ENCODE peak calls at places on chromosome 10, in eight cellular contexts. One of them, this sample, is unnamed.

GRCh38 chr10:87916515-87916914 is 53.1 kb downstream of the PTEN start:
- DNase-seq in Calu3: no peak
- DNase-seq in cerebellum: no peak
- DNase-seq in activated naive CD8-positive, alpha-beta T cell treated with anti-CD3 and anti-CD28 coated beads, Interleukin-2, amount 10 ng/mL, durations not matched to agents 7 days and 5 days: no peak
- DNase-seq in stimulated activated CD4-positive, alpha-beta T cell treated with anti-CD3 and anti-CD28 coated beads, Interleukin-1b, Interleukin-23, amount 100 ng/mL, for 1 hour: no peak
- DNase-seq in EL: no peak
- DNase-seq in left ventricle myocardium inferior: no peak
- DNase-seq in stimulated activated effector memory CD8-positive, alpha-beta T cell treated with anti-CD3 and anti-CD28 coated beads, Interleukin-12 subunit alpha, Interleukin-12 subunit beta, amount 100 ng/mL, for 72 hours: no peak
- DNase-seq in this sample: peak

GRCh38 chr10:35903021-35903420 is 260.9 kb upstream of the FZD8 start:
- DNase-seq in Calu3: no peak
- DNase-seq in activated naive CD8-positive, alpha-beta T cell treated with anti-CD3 and anti-CD28 coated beads, Interleukin-2, amount 10 ng/mL, durations not matched to agents 7 days and 5 days: no peak
- DNase-seq in left ventricle myocardium inferior: no peak
- DNase-seq in stimulated activated effector memory CD8-positive, alpha-beta T cell treated with anti-CD3 and anti-CD28 coated beads, Interleukin-12 subunit alpha, Interleukin-12 subunit beta, amount 100 ng/mL, for 72 hours: no peak
- DNase-seq in stimulated activated CD4-positive, alpha-beta T cell treated with anti-CD3 and anti-CD28 coated beads, Interleukin-1b, Interleukin-23, amount 100 ng/mL, for 1 hour: no peak
- DNase-seq in EL: no peak
- DNase-seq in cerebellum: no peak
- DNase-seq in this sample: no peak

GRCh38 chr10:19791032-19791431 is 25.2 kb upstream of the PLXDC2 start:
- DNase-seq in Calu3: no peak
- DNase-seq in stimulated activated effector memory CD8-positive, alpha-beta T cell treated with anti-CD3 and anti-CD28 coated beads, Interleukin-12 subunit alpha, Interleukin-12 subunit beta, amount 100 ng/mL, for 72 hours: no peak
- DNase-seq in activated naive CD8-positive, alpha-beta T cell treated with anti-CD3 and anti-CD28 coated beads, Interleukin-2, amount 10 ng/mL, durations not matched to agents 7 days and 5 days: no peak
- DNase-seq in EL: no peak
- DNase-seq in stimulated activated CD4-positive, alpha-beta T cell treated with anti-CD3 and anti-CD28 coated beads, Interleukin-1b, Interleukin-23, amount 100 ng/mL, for 1 hour: no peak
- DNase-seq in left ventricle myocardium inferior: no peak
- DNase-seq in cerebellum: no peak
- DNase-seq in this sample: no peak

GRCh38 chr10:83917519-83918506 is 221.5 kb upstream of the GHITM start:
- DNase-seq in EL: no peak
- DNase-seq in stimulated activated CD4-positive, alpha-beta T cell treated with anti-CD3 and anti-CD28 coated beads, Interleukin-1b, Interleukin-23, amount 100 ng/mL, for 1 hour: no peak
- DNase-seq in Calu3: no peak
- DNase-seq in stimulated activated effector memory CD8-positive, alpha-beta T cell treated with anti-CD3 and anti-CD28 coated beads, Interleukin-12 subunit alpha, Interleukin-12 subunit beta, amount 100 ng/mL, for 72 hours: no peak
- DNase-seq in left ventricle myocardium inferior: peak
- DNase-seq in activated naive CD8-positive, alpha-beta T cell treated with anti-CD3 and anti-CD28 coated beads, Interleukin-2, amount 10 ng/mL, durations not matched to agents 7 days and 5 days: no peak
- DNase-seq in cerebellum: no peak
- DNase-seq in this sample: no peak

GRCh38 chr10:121073743-121074142 is 222.6 kb downstream of the WDR11 start:
- DNase-seq in cerebellum: no peak
- DNase-seq in activated naive CD8-positive, alpha-beta T cell treated with anti-CD3 and anti-CD28 coated beads, Interleukin-2, amount 10 ng/mL, durations not matched to agents 7 days and 5 days: no peak
- DNase-seq in Calu3: no peak
- DNase-seq in left ventricle myocardium inferior: no peak
- DNase-seq in stimulated activated effector memory CD8-positive, alpha-beta T cell treated with anti-CD3 and anti-CD28 coated beads, Interleukin-12 subunit alpha, Interleukin-12 subunit beta, amount 100 ng/mL, for 72 hours: no peak
- DNase-seq in EL: no peak
- DNase-seq in stimulated activated CD4-positive, alpha-beta T cell treated with anti-CD3 and anti-CD28 coated beads, Interleukin-1b, Interleukin-23, amount 100 ng/mL, for 1 hour: no peak
- DNase-seq in this sample: no peak

GRCh38 chr10:121579656-121580055 is 18.6 kb downstream of the FGFR2 start:
- DNase-seq in cerebellum: no peak
- DNase-seq in Calu3: peak
- DNase-seq in left ventricle myocardium inferior: no peak
- DNase-seq in stimulated activated CD4-positive, alpha-beta T cell treated with anti-CD3 and anti-CD28 coated beads, Interleukin-1b, Interleukin-23, amount 100 ng/mL, for 1 hour: no peak
- DNase-seq in EL: no peak
- DNase-seq in activated naive CD8-positive, alpha-beta T cell treated with anti-CD3 and anti-CD28 coated beads, Interleukin-2, amount 10 ng/mL, durations not matched to agents 7 days and 5 days: no peak
- DNase-seq in stimulated activated effector memory CD8-positive, alpha-beta T cell treated with anti-CD3 and anti-CD28 coated beads, Interleukin-12 subunit alpha, Interleukin-12 subunit beta, amount 100 ng/mL, for 72 hours: no peak
- DNase-seq in this sample: no peak

GRCh38 chr10:126734957-126735356 is 64.5 kb upstream of the C10orf90 start:
- DNase-seq in stimulated activated CD4-positive, alpha-beta T cell treated with anti-CD3 and anti-CD28 coated beads, Interleukin-1b, Interleukin-23, amount 100 ng/mL, for 1 hour: no peak
- DNase-seq in left ventricle myocardium inferior: no peak
- DNase-seq in stimulated activated effector memory CD8-positive, alpha-beta T cell treated with anti-CD3 and anti-CD28 coated beads, Interleukin-12 subunit alpha, Interleukin-12 subunit beta, amount 100 ng/mL, for 72 hours: no peak
- DNase-seq in EL: no peak
- DNase-seq in Calu3: no peak
- DNase-seq in cerebellum: no peak
- DNase-seq in activated naive CD8-positive, alpha-beta T cell treated with anti-CD3 and anti-CD28 coated beads, Interleukin-2, amount 10 ng/mL, durations not matched to agents 7 days and 5 days: no peak
- DNase-seq in this sample: no peak

GRCh38 chr10:18140149-18140956 is at the start of gene CACNB2:
- DNase-seq in left ventricle myocardium inferior: peak
- DNase-seq in Calu3: no peak
- DNase-seq in stimulated activated CD4-positive, alpha-beta T cell treated with anti-CD3 and anti-CD28 coated beads, Interleukin-1b, Interleukin-23, amount 100 ng/mL, for 1 hour: no peak
- DNase-seq in stimulated activated effector memory CD8-positive, alpha-beta T cell treated with anti-CD3 and anti-CD28 coated beads, Interleukin-12 subunit alpha, Interleukin-12 subunit beta, amount 100 ng/mL, for 72 hours: no peak
- DNase-seq in cerebellum: peak
- DNase-seq in EL: peak
- DNase-seq in activated naive CD8-positive, alpha-beta T cell treated with anti-CD3 and anti-CD28 coated beads, Interleukin-2, amount 10 ng/mL, durations not matched to agents 7 days and 5 days: peak
- DNase-seq in this sample: peak

GRCh38 chr10:12299222-12299973 is 49.9 kb upstream of the CAMK1D start:
- DNase-seq in cerebellum: no peak
- DNase-seq in EL: no peak
- DNase-seq in stimulated activated CD4-positive, alpha-beta T cell treated with anti-CD3 and anti-CD28 coated beads, Interleukin-1b, Interleukin-23, amount 100 ng/mL, for 1 hour: no peak
- DNase-seq in stimulated activated effector memory CD8-positive, alpha-beta T cell treated with anti-CD3 and anti-CD28 coated beads, Interleukin-12 subunit alpha, Interleukin-12 subunit beta, amount 100 ng/mL, for 72 hours: no peak
- DNase-seq in left ventricle myocardium inferior: no peak
- DNase-seq in activated naive CD8-positive, alpha-beta T cell treated with anti-CD3 and anti-CD28 coated beads, Interleukin-2, amount 10 ng/mL, durations not matched to agents 7 days and 5 days: no peak
- DNase-seq in Calu3: peak
- DNase-seq in this sample: no peak

GRCh38 chr10:112558476-112559166 is 111.6 kb downstream of the VTI1A start:
- DNase-seq in stimulated activated effector memory CD8-positive, alpha-beta T cell treated with anti-CD3 and anti-CD28 coated beads, Interleukin-12 subunit alpha, Interleukin-12 subunit beta, amount 100 ng/mL, for 72 hours: no peak
- DNase-seq in activated naive CD8-positive, alpha-beta T cell treated with anti-CD3 and anti-CD28 coated beads, Interleukin-2, amount 10 ng/mL, durations not matched to agents 7 days and 5 days: no peak
- DNase-seq in left ventricle myocardium inferior: no peak
- DNase-seq in EL: no peak
- DNase-seq in cerebellum: no peak
- DNase-seq in Calu3: no peak
- DNase-seq in stimulated activated CD4-positive, alpha-beta T cell treated with anti-CD3 and anti-CD28 coated beads, Interleukin-1b, Interleukin-23, amount 100 ng/mL, for 1 hour: no peak
- DNase-seq in this sample: no peak

GRCh38 chr10:47165711-47166404 is 134.1 kb upstream of the GDF10 start:
- DNase-seq in activated naive CD8-positive, alpha-beta T cell treated with anti-CD3 and anti-CD28 coated beads, Interleukin-2, amount 10 ng/mL, durations not matched to agents 7 days and 5 days: peak
- DNase-seq in stimulated activated CD4-positive, alpha-beta T cell treated with anti-CD3 and anti-CD28 coated beads, Interleukin-1b, Interleukin-23, amount 100 ng/mL, for 1 hour: peak
- DNase-seq in EL: peak
- DNase-seq in stimulated activated effector memory CD8-positive, alpha-beta T cell treated with anti-CD3 and anti-CD28 coated beads, Interleukin-12 subunit alpha, Interleukin-12 subunit beta, amount 100 ng/mL, for 72 hours: no peak
- DNase-seq in Calu3: peak
- DNase-seq in left ventricle myocardium inferior: peak
- DNase-seq in cerebellum: peak
- DNase-seq in this sample: peak

GRCh38 chr10:3071405-3072198 is 4.3 kb downstream of the PFKP start:
- DNase-seq in left ventricle myocardium inferior: no peak
- DNase-seq in EL: peak
- DNase-seq in stimulated activated CD4-positive, alpha-beta T cell treated with anti-CD3 and anti-CD28 coated beads, Interleukin-1b, Interleukin-23, amount 100 ng/mL, for 1 hour: no peak
- DNase-seq in stimulated activated effector memory CD8-positive, alpha-beta T cell treated with anti-CD3 and anti-CD28 coated beads, Interleukin-12 subunit alpha, Interleukin-12 subunit beta, amount 100 ng/mL, for 72 hours: no peak
- DNase-seq in cerebellum: no peak
- DNase-seq in activated naive CD8-positive, alpha-beta T cell treated with anti-CD3 and anti-CD28 coated beads, Interleukin-2, amount 10 ng/mL, durations not matched to agents 7 days and 5 days: no peak
- DNase-seq in Calu3: peak
- DNase-seq in this sample: peak

GRCh38 chr10:30784521-30784895 is 155.0 kb upstream of the LYZL2 start:
- DNase-seq in activated naive CD8-positive, alpha-beta T cell treated with anti-CD3 and anti-CD28 coated beads, Interleukin-2, amount 10 ng/mL, durations not matched to agents 7 days and 5 days: no peak
- DNase-seq in cerebellum: no peak
- DNase-seq in Calu3: no peak
- DNase-seq in left ventricle myocardium inferior: no peak
- DNase-seq in stimulated activated CD4-positive, alpha-beta T cell treated with anti-CD3 and anti-CD28 coated beads, Interleukin-1b, Interleukin-23, amount 100 ng/mL, for 1 hour: no peak
- DNase-seq in stimulated activated effector memory CD8-positive, alpha-beta T cell treated with anti-CD3 and anti-CD28 coated beads, Interleukin-12 subunit alpha, Interleukin-12 subunit beta, amount 100 ng/mL, for 72 hours: no peak
- DNase-seq in EL: no peak
- DNase-seq in this sample: peak

GRCh38 chr10:119253433-119254174 is 46.2 kb downstream of the GRK5 start:
- DNase-seq in stimulated activated effector memory CD8-positive, alpha-beta T cell treated with anti-CD3 and anti-CD28 coated beads, Interleukin-12 subunit alpha, Interleukin-12 subunit beta, amount 100 ng/mL, for 72 hours: no peak
- DNase-seq in left ventricle myocardium inferior: peak
- DNase-seq in EL: peak
- DNase-seq in Calu3: peak
- DNase-seq in stimulated activated CD4-positive, alpha-beta T cell treated with anti-CD3 and anti-CD28 coated beads, Interleukin-1b, Interleukin-23, amount 100 ng/mL, for 1 hour: no peak
- DNase-seq in activated naive CD8-positive, alpha-beta T cell treated with anti-CD3 and anti-CD28 coated beads, Interleukin-2, amount 10 ng/mL, durations not matched to agents 7 days and 5 days: no peak
- DNase-seq in cerebellum: no peak
- DNase-seq in this sample: peak

GRCh38 chr10:5435328-5435727 is 23.0 kb downstream of the NET1 start:
- DNase-seq in stimulated activated effector memory CD8-positive, alpha-beta T cell treated with anti-CD3 and anti-CD28 coated beads, Interleukin-12 subunit alpha, Interleukin-12 subunit beta, amount 100 ng/mL, for 72 hours: no peak
- DNase-seq in cerebellum: no peak
- DNase-seq in Calu3: no peak
- DNase-seq in stimulated activated CD4-positive, alpha-beta T cell treated with anti-CD3 and anti-CD28 coated beads, Interleukin-1b, Interleukin-23, amount 100 ng/mL, for 1 hour: no peak
- DNase-seq in left ventricle myocardium inferior: no peak
- DNase-seq in activated naive CD8-positive, alpha-beta T cell treated with anti-CD3 and anti-CD28 coated beads, Interleukin-2, amount 10 ng/mL, durations not matched to agents 7 days and 5 days: no peak
- DNase-seq in EL: no peak
- DNase-seq in this sample: no peak

GRCh38 chr10:119341236-119342016 is 134.1 kb downstream of the GRK5 start:
- DNase-seq in stimulated activated effector memory CD8-positive, alpha-beta T cell treated with anti-CD3 and anti-CD28 coated beads, Interleukin-12 subunit alpha, Interleukin-12 subunit beta, amount 100 ng/mL, for 72 hours: peak
- DNase-seq in stimulated activated CD4-positive, alpha-beta T cell treated with anti-CD3 and anti-CD28 coated beads, Interleukin-1b, Interleukin-23, amount 100 ng/mL, for 1 hour: no peak
- DNase-seq in Calu3: peak
- DNase-seq in activated naive CD8-positive, alpha-beta T cell treated with anti-CD3 and anti-CD28 coated beads, Interleukin-2, amount 10 ng/mL, durations not matched to agents 7 days and 5 days: no peak
- DNase-seq in left ventricle myocardium inferior: peak
- DNase-seq in EL: peak
- DNase-seq in cerebellum: peak
- DNase-seq in this sample: peak

GRCh38 chr10:51344371-51344770 is 270.1 kb downstream of the PRKG1 start:
- DNase-seq in stimulated activated CD4-positive, alpha-beta T cell treated with anti-CD3 and anti-CD28 coated beads, Interleukin-1b, Interleukin-23, amount 100 ng/mL, for 1 hour: no peak
- DNase-seq in stimulated activated effector memory CD8-positive, alpha-beta T cell treated with anti-CD3 and anti-CD28 coated beads, Interleukin-12 subunit alpha, Interleukin-12 subunit beta, amount 100 ng/mL, for 72 hours: no peak
- DNase-seq in Calu3: no peak
- DNase-seq in EL: no peak
- DNase-seq in left ventricle myocardium inferior: no peak
- DNase-seq in activated naive CD8-positive, alpha-beta T cell treated with anti-CD3 and anti-CD28 coated beads, Interleukin-2, amount 10 ng/mL, durations not matched to agents 7 days and 5 days: no peak
- DNase-seq in cerebellum: no peak
- DNase-seq in this sample: no peak

GRCh38 chr10:15540729-15541128 is 169.6 kb upstream of the FAM171A1 start:
- DNase-seq in EL: no peak
- DNase-seq in left ventricle myocardium inferior: no peak
- DNase-seq in stimulated activated effector memory CD8-positive, alpha-beta T cell treated with anti-CD3 and anti-CD28 coated beads, Interleukin-12 subunit alpha, Interleukin-12 subunit beta, amount 100 ng/mL, for 72 hours: no peak
- DNase-seq in Calu3: no peak
- DNase-seq in cerebellum: no peak
- DNase-seq in stimulated activated CD4-positive, alpha-beta T cell treated with anti-CD3 and anti-CD28 coated beads, Interleukin-1b, Interleukin-23, amount 100 ng/mL, for 1 hour: no peak
- DNase-seq in activated naive CD8-positive, alpha-beta T cell treated with anti-CD3 and anti-CD28 coated beads, Interleukin-2, amount 10 ng/mL, durations not matched to agents 7 days and 5 days: no peak
- DNase-seq in this sample: peak

GRCh38 chr10:133021963-133022783 is 65.6 kb upstream of the ADGRA1 start:
- DNase-seq in activated naive CD8-positive, alpha-beta T cell treated with anti-CD3 and anti-CD28 coated beads, Interleukin-2, amount 10 ng/mL, durations not matched to agents 7 days and 5 days: no peak
- DNase-seq in stimulated activated CD4-positive, alpha-beta T cell treated with anti-CD3 and anti-CD28 coated beads, Interleukin-1b, Interleukin-23, amount 100 ng/mL, for 1 hour: no peak
- DNase-seq in EL: no peak
- DNase-seq in Calu3: no peak
- DNase-seq in cerebellum: no peak
- DNase-seq in left ventricle myocardium inferior: no peak
- DNase-seq in stimulated activated effector memory CD8-positive, alpha-beta T cell treated with anti-CD3 and anti-CD28 coated beads, Interleukin-12 subunit alpha, Interleukin-12 subunit beta, amount 100 ng/mL, for 72 hours: no peak
- DNase-seq in this sample: no peak

GRCh38 chr10:31381766-31382316 is 62.8 kb downstream of the ZEB1 start:
- DNase-seq in stimulated activated effector memory CD8-positive, alpha-beta T cell treated with anti-CD3 and anti-CD28 coated beads, Interleukin-12 subunit alpha, Interleukin-12 subunit beta, amount 100 ng/mL, for 72 hours: no peak
- DNase-seq in Calu3: no peak
- DNase-seq in cerebellum: no peak
- DNase-seq in activated naive CD8-positive, alpha-beta T cell treated with anti-CD3 and anti-CD28 coated beads, Interleukin-2, amount 10 ng/mL, durations not matched to agents 7 days and 5 days: no peak
- DNase-seq in EL: no peak
- DNase-seq in stimulated activated CD4-positive, alpha-beta T cell treated with anti-CD3 and anti-CD28 coated beads, Interleukin-1b, Interleukin-23, amount 100 ng/mL, for 1 hour: no peak
- DNase-seq in left ventricle myocardium inferior: no peak
- DNase-seq in this sample: peak

GRCh38 chr10:30207485-30208052 is 141.5 kb downstream of the MTPAP start:
- DNase-seq in EL: peak
- DNase-seq in cerebellum: no peak
- DNase-seq in Calu3: no peak
- DNase-seq in left ventricle myocardium inferior: no peak
- DNase-seq in stimulated activated CD4-positive, alpha-beta T cell treated with anti-CD3 and anti-CD28 coated beads, Interleukin-1b, Interleukin-23, amount 100 ng/mL, for 1 hour: no peak
- DNase-seq in stimulated activated effector memory CD8-positive, alpha-beta T cell treated with anti-CD3 and anti-CD28 coated beads, Interleukin-12 subunit alpha, Interleukin-12 subunit beta, amount 100 ng/mL, for 72 hours: no peak
- DNase-seq in activated naive CD8-positive, alpha-beta T cell treated with anti-CD3 and anti-CD28 coated beads, Interleukin-2, amount 10 ng/mL, durations not matched to agents 7 days and 5 days: no peak
- DNase-seq in this sample: peak

GRCh38 chr10:124270940-124271339 is 147.8 kb downstream of the OAT start:
- DNase-seq in EL: no peak
- DNase-seq in stimulated activated effector memory CD8-positive, alpha-beta T cell treated with anti-CD3 and anti-CD28 coated beads, Interleukin-12 subunit alpha, Interleukin-12 subunit beta, amount 100 ng/mL, for 72 hours: no peak
- DNase-seq in activated naive CD8-positive, alpha-beta T cell treated with anti-CD3 and anti-CD28 coated beads, Interleukin-2, amount 10 ng/mL, durations not matched to agents 7 days and 5 days: no peak
- DNase-seq in cerebellum: no peak
- DNase-seq in stimulated activated CD4-positive, alpha-beta T cell treated with anti-CD3 and anti-CD28 coated beads, Interleukin-1b, Interleukin-23, amount 100 ng/mL, for 1 hour: no peak
- DNase-seq in Calu3: no peak
- DNase-seq in left ventricle myocardium inferior: no peak
- DNase-seq in this sample: no peak

GRCh38 chr10:43254881-43255643 is 11.8 kb downstream of the RASGEF1A start:
- DNase-seq in EL: no peak
- DNase-seq in stimulated activated effector memory CD8-positive, alpha-beta T cell treated with anti-CD3 and anti-CD28 coated beads, Interleukin-12 subunit alpha, Interleukin-12 subunit beta, amount 100 ng/mL, for 72 hours: no peak
- DNase-seq in activated naive CD8-positive, alpha-beta T cell treated with anti-CD3 and anti-CD28 coated beads, Interleukin-2, amount 10 ng/mL, durations not matched to agents 7 days and 5 days: peak
- DNase-seq in left ventricle myocardium inferior: peak
- DNase-seq in Calu3: no peak
- DNase-seq in stimulated activated CD4-positive, alpha-beta T cell treated with anti-CD3 and anti-CD28 coated beads, Interleukin-1b, Interleukin-23, amount 100 ng/mL, for 1 hour: no peak
- DNase-seq in cerebellum: no peak
- DNase-seq in this sample: no peak

GRCh38 chr10:17316488-17317170 is 88.6 kb downstream of the VIM start:
- DNase-seq in cerebellum: no peak
- DNase-seq in left ventricle myocardium inferior: no peak
- DNase-seq in EL: no peak
- DNase-seq in activated naive CD8-positive, alpha-beta T cell treated with anti-CD3 and anti-CD28 coated beads, Interleukin-2, amount 10 ng/mL, durations not matched to agents 7 days and 5 days: no peak
- DNase-seq in stimulated activated CD4-positive, alpha-beta T cell treated with anti-CD3 and anti-CD28 coated beads, Interleukin-1b, Interleukin-23, amount 100 ng/mL, for 1 hour: no peak
- DNase-seq in stimulated activated effector memory CD8-positive, alpha-beta T cell treated with anti-CD3 and anti-CD28 coated beads, Interleukin-12 subunit alpha, Interleukin-12 subunit beta, amount 100 ng/mL, for 72 hours: no peak
- DNase-seq in Calu3: no peak
- DNase-seq in this sample: no peak